ENCODE peak calls at places on chromosomes 11 and 22, in seven cellular contexts. R is AML-193; K is caudate nucleus; F is NCI-H774; U is effector CD8-positive, alpha-beta T cell; C is aorta; Y is Calu3. H is an unnamed sample.

GRCh38 chr11:56855217-56855616 is 106.7 kb upstream of the OR9G4 start:
- DNase-seq in K (no peak), U (no peak), C (no peak), F (no peak), Y (peak; percentile 11), R (no peak), H (no peak)

GRCh38 chr11:13346470-13346869 is 68.9 kb downstream of the BMAL1 start:
- DNase-seq in U (no peak), C (no peak), F (no peak), K (no peak), Y (no peak), R (no peak), H (no peak)

GRCh38 chr11:83257638-83258229 is 28.4 kb downstream of the CCDC90B start:
- DNase-seq in F (no peak), C (peak; percentile 47), K (no peak), R (no peak), Y (peak; percentile 14), U (no peak), H (no peak)

GRCh38 chr11:68213135-68213515 is at the start of gene KMT5B:
- DNase-seq in Y (peak; percentile 69), K (no peak), U (peak; percentile 40), C (peak; percentile 70), F (no peak), R (no peak), H (peak; percentile 72)

GRCh38 chr22:22556995-22557925 is 1.8 kb downstream of the PRAME start:
- DNase-seq in U (no peak), Y (no peak), C (no peak), F (peak; percentile 17), R (no peak), K (no peak), H (no peak)

GRCh38 chr11:124743050-124743449 is 3.3 kb downstream of the NRGN start:
- DNase-seq in U (no peak), Y (no peak), R (no peak), K (no peak), F (no peak), C (no peak), H (no peak)

GRCh38 chr11:71240865-71241691 is 11.3 kb downstream of the SHANK2 start:
- DNase-seq in U (no peak), C (no peak), F (no peak), R (no peak), K (no peak), Y (peak; percentile 71), H (peak; percentile 65)

GRCh38 chr11:9053631-9054030 is 37.8 kb downstream of the SCUBE2 start:
- DNase-seq in Y (no peak), C (no peak), K (no peak), U (no peak), F (no peak), R (no peak), H (no peak)

GRCh38 chr11:126318642-126319373 is 14.9 kb downstream of the DCPS start:
- DNase-seq in F (no peak), U (no peak), K (no peak), Y (no peak), R (peak; percentile 91), C (peak; percentile 64), H (no peak)

GRCh38 chr22:27687984-27688545 is 113.5 kb downstream of the MN1 start:
- DNase-seq in K (no peak), F (no peak), U (no peak), Y (peak; percentile 24), C (no peak), R (no peak), H (peak; percentile 59)

GRCh38 chr11:73521621-73522020 is 76.3 kb downstream of the FAM168A start:
- DNase-seq in C (no peak), U (no peak), Y (no peak), K (no peak), F (no peak), R (no peak), H (no peak)

GRCh38 chr22:39463277-39463676 is 6.5 kb downstream of the MGAT3 start:
- DNase-seq in Y (no peak), U (no peak), F (no peak), K (no peak), C (no peak), R (no peak), H (no peak)

GRCh38 chr22:17536269-17536668 is 27.0 kb upstream of the SLC25A18 start:
- DNase-seq in F (no peak), K (peak; percentile 90), U (no peak), R (no peak), C (peak; percentile 82), Y (no peak), H (peak; percentile 33)

H was measured in GM23338.